ENCODE peak calls at places on chromosomes 5 and 9, in four cellular contexts. H is activated CD4-positive, alpha-beta T cell treated with anti-CD3 and anti-CD28 coated beads, Interleukin-2, amount 10 ng/mL, durations not matched to agents 7 days and 5 days; P is colonic mucosa; R is GM12891. M is an unnamed sample.

GRCh38 chr9:121991305-121991661 is 101.8 kb downstream of the TTLL11 start:
- DNase-seq in H (no peak), P (no peak), R (no peak), M (no peak)

GRCh38 chr9:16103613-16104012 is 550.8 kb downstream of the CCDC171 start:
- DNase-seq in H (no peak), P (peak), R (no peak), M (no peak)

GRCh38 chr9:132810314-132810713 is 67.8 kb downstream of the AK8 start:
- DNase-seq in H (no peak), P (no peak), R (no peak), M (no peak)

GRCh38 chr5:115377468-115378217 is 81.2 kb upstream of the CCDC112 start:
- DNase-seq in H (no peak), P (no peak), R (no peak), M (no peak)

GRCh38 chr5:87850843-87851242 is 417.8 kb downstream of the TMEM161B start:
- DNase-seq in H (no peak), P (no peak), R (no peak), M (no peak)

GRCh38 chr5:122311400-122311887 is 593 bp upstream of the SNCAIP start:
- DNase-seq in H (no peak), P (no peak), R (no peak), M (no peak)

GRCh38 chr5:143403607-143404415 is at the start of gene NR3C1:
- DNase-seq in H (peak), P (peak), R (peak), M (peak)

GRCh38 chr5:76022611-76023010 is 60.6 kb upstream of the SV2C start:
- DNase-seq in H (no peak), P (no peak), R (no peak), M (no peak)

GRCh38 chr5:96245401-96246091 is 187.5 kb downstream of the PCSK1 start:
- DNase-seq in H (no peak), P (no peak), R (no peak), M (no peak)

GRCh38 chr9:127035948-127036347 is 86.5 kb downstream of the ANGPTL2 start:
- DNase-seq in H (no peak), P (no peak), R (no peak), M (no peak)

GRCh38 chr9:134635431-134636141 is 6.0 kb upstream of the COL5A1 start:
- DNase-seq in H (no peak), P (no peak), R (no peak), M (no peak)

GRCh38 chr5:175576591-175576990 is 81.3 kb upstream of the HRH2 start:
- DNase-seq in H (no peak), P (no peak), R (no peak), M (no peak)

GRCh38 chr9:128409998-128410397 is 10.7 kb upstream of the CERCAM start:
- DNase-seq in H (no peak), P (no peak), R (no peak), M (no peak)

GRCh38 chr9:17204611-17205165 is 69.8 kb downstream of the CNTLN start:
- DNase-seq in H (no peak), P (no peak), R (no peak), M (no peak)

GRCh38 chr5:54624671-54625583 is 107.4 kb downstream of the SNX18 start:
- DNase-seq in H (no peak), P (no peak), R (no peak), M (no peak)

GRCh38 chr5:43191740-43192557 is at the start of gene NIM1K:
- DNase-seq in H (peak), P (peak), R (peak), M (peak)

GRCh38 chr9:78118742-78119473 is 87.3 kb upstream of the GNAQ start:
- DNase-seq in H (peak), P (peak), R (no peak), M (no peak)

GRCh38 chr9:75914002-75914401 is 23.5 kb downstream of the PCSK5 start:
- DNase-seq in H (no peak), P (no peak), R (no peak), M (no peak)

GRCh38 chr9:76980566-76980965 is 38.9 kb upstream of the FOXB2 start:
- DNase-seq in H (no peak), P (no peak), R (no peak), M (no peak)

GRCh38 chr5:149423287-149424268 is 44.5 kb upstream of the IL17B start:
- DNase-seq in H (no peak), P (no peak), R (no peak), M (no peak)

GRCh38 chr5:56649569-56649968 is 165.8 kb upstream of the MAP3K1 start:
- DNase-seq in H (no peak), P (no peak), R (no peak), M (no peak)